ENCODE peak calls at places on chromosomes 2 and 18, in four cellular contexts. One of them, this sample, is unnamed.

GRCh38 chr18:54023471-54023870 is 201.0 kb downstream of the MBD2 start:
- DNase-seq in T-helper 1 cell: peak
- DNase-seq in left ventricle myocardium superior: no peak
- DNase-seq in HT-29: no peak
- DNase-seq in this sample: no peak

GRCh38 chr2:108923019-108923700 is 65.9 kb downstream of the EDAR start:
- DNase-seq in left ventricle myocardium superior: no peak
- DNase-seq in T-helper 1 cell: no peak
- DNase-seq in HT-29: peak
- DNase-seq in this sample: no peak

GRCh38 chr2:226725096-226725495 is 74.5 kb downstream of the IRS1 start:
- DNase-seq in HT-29: no peak
- DNase-seq in T-helper 1 cell: no peak
- DNase-seq in left ventricle myocardium superior: peak
- DNase-seq in this sample: no peak

GRCh38 chr18:45879681-45880655 is 54.5 kb downstream of the SIGLEC15 start:
- DNase-seq in T-helper 1 cell: peak
- DNase-seq in HT-29: peak
- DNase-seq in left ventricle myocardium superior: peak
- DNase-seq in this sample: peak

GRCh38 chr2:44943031-44943692 is 1.7 kb downstream of the SIX3 start:
- DNase-seq in left ventricle myocardium superior: no peak
- DNase-seq in T-helper 1 cell: no peak
- DNase-seq in HT-29: no peak
- DNase-seq in this sample: no peak

GRCh38 chr2:241833101-241833937 is 24.3 kb downstream of the NEU4 start:
- DNase-seq in left ventricle myocardium superior: no peak
- DNase-seq in T-helper 1 cell: no peak
- DNase-seq in HT-29: no peak
- DNase-seq in this sample: no peak

GRCh38 chr2:18829331-18829902 is 240.0 kb upstream of the NT5C1B start:
- DNase-seq in T-helper 1 cell: no peak
- DNase-seq in HT-29: peak
- DNase-seq in left ventricle myocardium superior: no peak
- DNase-seq in this sample: peak

GRCh38 chr2:69456154-69456553 is 18.9 kb upstream of the NFU1 start:
- DNase-seq in left ventricle myocardium superior: no peak
- DNase-seq in T-helper 1 cell: no peak
- DNase-seq in HT-29: no peak
- DNase-seq in this sample: no peak

GRCh38 chr2:240623531-240624010 is 1.7 kb upstream of the GPR35 start:
- DNase-seq in T-helper 1 cell: no peak
- DNase-seq in HT-29: no peak
- DNase-seq in left ventricle myocardium superior: peak
- DNase-seq in this sample: no peak

GRCh38 chr2:209638346-209638745 is 133.3 kb upstream of the UNC80 start:
- DNase-seq in T-helper 1 cell: no peak
- DNase-seq in HT-29: peak
- DNase-seq in left ventricle myocardium superior: no peak
- DNase-seq in this sample: peak

GRCh38 chr18:48441405-48441881 is 32.3 kb upstream of the ZBTB7C start:
- DNase-seq in HT-29: no peak
- DNase-seq in T-helper 1 cell: no peak
- DNase-seq in left ventricle myocardium superior: peak
- DNase-seq in this sample: peak

GRCh38 chr2:213868526-213868925 is 542.3 kb upstream of the VWC2L start:
- DNase-seq in T-helper 1 cell: no peak
- DNase-seq in HT-29: no peak
- DNase-seq in left ventricle myocardium superior: no peak
- DNase-seq in this sample: no peak

GRCh38 chr2:24021122-24021998 is 11.5 kb downstream of the MFSD2B start:
- DNase-seq in HT-29: peak
- DNase-seq in left ventricle myocardium superior: no peak
- DNase-seq in T-helper 1 cell: no peak
- DNase-seq in this sample: peak

GRCh38 chr2:185279999-185280398 is 458.6 kb upstream of the FSIP2 start:
- DNase-seq in HT-29: peak
- DNase-seq in T-helper 1 cell: no peak
- DNase-seq in left ventricle myocardium superior: no peak
- DNase-seq in this sample: no peak

GRCh38 chr2:102313950-102314349 is 2.6 kb downstream of the IL1RL1 start:
- DNase-seq in left ventricle myocardium superior: no peak
- DNase-seq in T-helper 1 cell: no peak
- DNase-seq in HT-29: no peak
- DNase-seq in this sample: no peak

GRCh38 chr2:25690058-25690457 is 16.7 kb upstream of the DTNB start:
- DNase-seq in HT-29: no peak
- DNase-seq in T-helper 1 cell: no peak
- DNase-seq in left ventricle myocardium superior: no peak
- DNase-seq in this sample: no peak

GRCh38 chr2:239544846-239545465 is 144.1 kb upstream of the HDAC4 start:
- DNase-seq in left ventricle myocardium superior: no peak
- DNase-seq in HT-29: no peak
- DNase-seq in T-helper 1 cell: peak
- DNase-seq in this sample: no peak

GRCh38 chr2:131431336-131431735 is 44.6 kb upstream of the TUBA3D start:
- DNase-seq in T-helper 1 cell: no peak
- DNase-seq in left ventricle myocardium superior: no peak
- DNase-seq in HT-29: no peak
- DNase-seq in this sample: peak

GRCh38 chr18:58668211-58668610 is 3.1 kb upstream of the MALT1 start:
- DNase-seq in T-helper 1 cell: no peak
- DNase-seq in HT-29: no peak
- DNase-seq in left ventricle myocardium superior: no peak
- DNase-seq in this sample: no peak

GRCh38 chr18:468841-469796 is 31.4 kb downstream of the COLEC12 start:
- DNase-seq in T-helper 1 cell: no peak
- DNase-seq in HT-29: no peak
- DNase-seq in left ventricle myocardium superior: no peak
- DNase-seq in this sample: no peak

GRCh38 chr2:203690110-203691047 is 16.1 kb upstream of the CD28 start:
- DNase-seq in left ventricle myocardium superior: no peak
- DNase-seq in HT-29: no peak
- DNase-seq in T-helper 1 cell: no peak
- DNase-seq in this sample: no peak

GRCh38 chr2:228657807-228658402 is 476.4 kb upstream of the SPHKAP start:
- DNase-seq in left ventricle myocardium superior: no peak
- DNase-seq in HT-29: peak
- DNase-seq in T-helper 1 cell: no peak
- DNase-seq in this sample: no peak

GRCh38 chr2:157438907-157439791 is 4.7 kb downstream of the CYTIP start:
- DNase-seq in left ventricle myocardium superior: no peak
- DNase-seq in T-helper 1 cell: peak
- DNase-seq in HT-29: no peak
- DNase-seq in this sample: no peak

GRCh38 chr2:33441235-33441810 is 35.1 kb upstream of the RASGRP3 start:
- DNase-seq in HT-29: peak
- DNase-seq in left ventricle myocardium superior: peak
- DNase-seq in T-helper 1 cell: peak
- DNase-seq in this sample: peak

GRCh38 chr2:171814883-171815282 is 79.2 kb downstream of the SLC25A12 start:
- DNase-seq in HT-29: no peak
- DNase-seq in T-helper 1 cell: no peak
- DNase-seq in left ventricle myocardium superior: no peak
- DNase-seq in this sample: no peak

GRCh38 chr2:119837350-119837749 is 77.6 kb downstream of the PTPN4 start:
- DNase-seq in T-helper 1 cell: no peak
- DNase-seq in left ventricle myocardium superior: no peak
- DNase-seq in HT-29: no peak
- DNase-seq in this sample: no peak